ENCODE peak calls at places on chromosomes 5 and 9, in four cellular contexts. One of them, this sample, is unnamed.

GRCh38 chr5:128436825-128437224 is 101.2 kb downstream of the FBN2 start:
- DNase-seq in HuH-7: no peak
- DNase-seq in cardiac fibroblast: peak
- DNase-seq in A549: peak
- DNase-seq in this sample: peak

GRCh38 chr5:113212244-113212920 is 222.4 kb downstream of the TSSK1B start:
- DNase-seq in HuH-7: no peak
- DNase-seq in cardiac fibroblast: peak
- DNase-seq in A549: no peak
- DNase-seq in this sample: peak

GRCh38 chr5:172586118-172587060 is 54.7 kb upstream of the NEURL1B start:
- DNase-seq in HuH-7: no peak
- DNase-seq in cardiac fibroblast: no peak
- DNase-seq in A549: no peak
- DNase-seq in this sample: no peak

GRCh38 chr9:120336021-120336752 is 243.8 kb downstream of the CDK5RAP2 start:
- DNase-seq in HuH-7: no peak
- DNase-seq in cardiac fibroblast: peak
- DNase-seq in A549: no peak
- DNase-seq in this sample: no peak

GRCh38 chr5:67051164-67051563 is 145.4 kb downstream of the CD180 start:
- DNase-seq in HuH-7: no peak
- DNase-seq in cardiac fibroblast: no peak
- DNase-seq in A549: no peak
- DNase-seq in this sample: no peak

GRCh38 chr5:103669615-103670014 is 107.0 kb upstream of the NUDT12 start:
- DNase-seq in HuH-7: no peak
- DNase-seq in cardiac fibroblast: no peak
- DNase-seq in A549: no peak
- DNase-seq in this sample: no peak

GRCh38 chr9:1879501-1879900 is 135.6 kb upstream of the SMARCA2 start:
- DNase-seq in HuH-7: no peak
- DNase-seq in cardiac fibroblast: no peak
- DNase-seq in A549: no peak
- DNase-seq in this sample: no peak

GRCh38 chr5:2129581-2130272 is 247.0 kb upstream of the IRX4 start:
- DNase-seq in HuH-7: no peak
- DNase-seq in cardiac fibroblast: no peak
- DNase-seq in A549: no peak
- DNase-seq in this sample: no peak

GRCh38 chr5:135832941-135833340 is 1.5 kb upstream of the SLC25A48 start:
- DNase-seq in HuH-7: no peak
- DNase-seq in cardiac fibroblast: no peak
- DNase-seq in A549: no peak
- DNase-seq in this sample: no peak

GRCh38 chr5:52989025-52989780 is at the start of gene ITGA2:
- DNase-seq in HuH-7: peak
- DNase-seq in cardiac fibroblast: peak
- DNase-seq in A549: peak
- DNase-seq in this sample: peak

GRCh38 chr5:59433174-59433573 is 460.4 kb downstream of the PDE4D start:
- DNase-seq in HuH-7: no peak
- DNase-seq in cardiac fibroblast: no peak
- DNase-seq in A549: no peak
- DNase-seq in this sample: no peak

GRCh38 chr9:109880276-109881169 is 100.5 kb downstream of the PALM2AKAP2 start:
- DNase-seq in HuH-7: peak
- DNase-seq in cardiac fibroblast: peak
- DNase-seq in A549: peak
- DNase-seq in this sample: peak

GRCh38 chr5:34854459-34855174 is 15.7 kb downstream of the TTC23L start:
- DNase-seq in HuH-7: no peak
- DNase-seq in cardiac fibroblast: no peak
- DNase-seq in A549: no peak
- DNase-seq in this sample: no peak

GRCh38 chr9:115883467-115884329 is 269.9 kb upstream of the PAPPA start:
- DNase-seq in HuH-7: peak
- DNase-seq in cardiac fibroblast: peak
- DNase-seq in A549: peak
- DNase-seq in this sample: peak

GRCh38 chr5:107502711-107503110 is 168.0 kb downstream of the EFNA5 start:
- DNase-seq in HuH-7: no peak
- DNase-seq in cardiac fibroblast: no peak
- DNase-seq in A549: no peak
- DNase-seq in this sample: no peak

GRCh38 chr9:78622131-78622530 is 325.2 kb downstream of the PSAT1 start:
- DNase-seq in HuH-7: no peak
- DNase-seq in cardiac fibroblast: no peak
- DNase-seq in A549: no peak
- DNase-seq in this sample: no peak

GRCh38 chr5:588406-588995 is 23.6 kb upstream of the CEP72 start:
- DNase-seq in HuH-7: no peak
- DNase-seq in cardiac fibroblast: no peak
- DNase-seq in A549: no peak
- DNase-seq in this sample: no peak

GRCh38 chr5:167511-167910 is 23.8 kb upstream of the LRRC14B start:
- DNase-seq in HuH-7: no peak
- DNase-seq in cardiac fibroblast: no peak
- DNase-seq in A549: no peak
- DNase-seq in this sample: peak

GRCh38 chr9:27333241-27334052 is 36.5 kb upstream of the EQTN start:
- DNase-seq in HuH-7: peak
- DNase-seq in cardiac fibroblast: peak
- DNase-seq in A549: peak
- DNase-seq in this sample: peak

GRCh38 chr5:88770290-88771257 is 112.4 kb downstream of the MEF2C start:
- DNase-seq in HuH-7: no peak
- DNase-seq in cardiac fibroblast: peak
- DNase-seq in A549: no peak
- DNase-seq in this sample: no peak

GRCh38 chr5:159905496-159905895 is 10.8 kb upstream of the ADRA1B start:
- DNase-seq in HuH-7: no peak
- DNase-seq in cardiac fibroblast: peak
- DNase-seq in A549: peak
- DNase-seq in this sample: peak

GRCh38 chr9:4661165-4662095 is 664 bp upstream of the PLPP6 start:
- DNase-seq in HuH-7: no peak
- DNase-seq in cardiac fibroblast: peak
- DNase-seq in A549: no peak
- DNase-seq in this sample: peak

GRCh38 chr9:107425110-107426025 is 64.2 kb downstream of the KLF4 start:
- DNase-seq in HuH-7: peak
- DNase-seq in cardiac fibroblast: peak
- DNase-seq in A549: peak
- DNase-seq in this sample: peak

GRCh38 chr5:39203291-39203922 is 16.0 kb downstream of the FYB1 start:
- DNase-seq in HuH-7: no peak
- DNase-seq in cardiac fibroblast: no peak
- DNase-seq in A549: no peak
- DNase-seq in this sample: no peak

GRCh38 chr5:124677999-124678385 is 68.4 kb downstream of the ZNF608 start:
- DNase-seq in HuH-7: no peak
- DNase-seq in cardiac fibroblast: no peak
- DNase-seq in A549: no peak
- DNase-seq in this sample: no peak

GRCh38 chr5:29262683-29263082 is 1930.8 kb upstream of the CDH6 start:
- DNase-seq in HuH-7: no peak
- DNase-seq in cardiac fibroblast: no peak
- DNase-seq in A549: peak
- DNase-seq in this sample: peak

GRCh38 chr5:91373600-91373999 is 9.5 kb downstream of the ARRDC3 start:
- DNase-seq in HuH-7: no peak
- DNase-seq in cardiac fibroblast: peak
- DNase-seq in A549: no peak
- DNase-seq in this sample: no peak

GRCh38 chr9:88041447-88041846 is 67.1 kb upstream of the CDK20 start:
- DNase-seq in HuH-7: no peak
- DNase-seq in cardiac fibroblast: peak
- DNase-seq in A549: peak
- DNase-seq in this sample: peak

GRCh38 chr5:31757813-31758212 is 118.9 kb downstream of the PDZD2 start:
- DNase-seq in HuH-7: no peak
- DNase-seq in cardiac fibroblast: no peak
- DNase-seq in A549: no peak
- DNase-seq in this sample: no peak

GRCh38 chr5:27403248-27403882 is 365.0 kb upstream of the CDH9 start:
- DNase-seq in HuH-7: no peak
- DNase-seq in cardiac fibroblast: peak
- DNase-seq in A549: peak
- DNase-seq in this sample: peak

GRCh38 chr5:7916171-7916804 is 47.3 kb downstream of the MTRR start:
- DNase-seq in HuH-7: no peak
- DNase-seq in cardiac fibroblast: no peak
- DNase-seq in A549: no peak
- DNase-seq in this sample: no peak

GRCh38 chr5:1180841-1181271 is 20.5 kb upstream of the SLC6A19 start:
- DNase-seq in HuH-7: no peak
- DNase-seq in cardiac fibroblast: no peak
- DNase-seq in A549: no peak
- DNase-seq in this sample: no peak

GRCh38 chr5:52945040-52945439 is 44.1 kb upstream of the ITGA2 start:
- DNase-seq in HuH-7: no peak
- DNase-seq in cardiac fibroblast: peak
- DNase-seq in A549: no peak
- DNase-seq in this sample: no peak

GRCh38 chr9:127931092-127931881 is 710 bp upstream of the PIP5KL1 start:
- DNase-seq in HuH-7: peak
- DNase-seq in cardiac fibroblast: peak
- DNase-seq in A549: peak
- DNase-seq in this sample: peak